ENCODE peak calls at places on chromosomes 4 and X, in eight cellular contexts. Q is activated T-cell treated with anti-CD3 and anti-CD28 coated beads for 24 hours; H is left ventricle myocardium superior; K is activated CD4-positive, alpha-beta T cell treated with anti-CD3 and anti-CD28 coated beads, Interleukin-2, amount 50 U/mL, for 24 hours; J is HT1080; C is T-cell; F is frontal cortex; X is OCI-LY7. V is an unnamed sample.

GRCh38 chrX:111386884-111387283 is 25.1 kb downstream of the DCX start:
- DNase-seq in Q (no peak), H (no peak), K (no peak), J (no peak), C (no peak), F (no peak), X (no peak), V (no peak)

GRCh38 chr4:141642068-141642467 is 5.7 kb downstream of the IL15 start:
- DNase-seq in Q (no peak), H (no peak), K (no peak), J (no peak), C (no peak), F (no peak), X (no peak), V (no peak)

GRCh38 chrX:113929004-113929403 is 654.9 kb upstream of the HTR2C start:
- DNase-seq in Q (no peak), H (no peak), K (no peak), J (peak; percentile 56), C (no peak), F (no peak), X (peak; percentile 7), V (no peak)

GRCh38 chrX:115322375-115322774 is 32.9 kb downstream of the LUZP4 start:
- DNase-seq in Q (no peak), H (no peak), K (no peak), J (no peak), C (no peak), F (no peak), X (no peak), V (no peak)

GRCh38 chrX:132181364-132181763 is 37.9 kb downstream of the RAP2C start:
- DNase-seq in Q (no peak), H (peak; percentile 28), K (no peak), J (peak; percentile 65), C (no peak), F (no peak), X (no peak), V (no peak)

GRCh38 chrX:134478374-134478773 is 18.4 kb downstream of the HPRT1 start:
- DNase-seq in Q (no peak), H (no peak), K (no peak), J (no peak), C (no peak), F (no peak), X (no peak), V (no peak)

GRCh38 chrX:118271770-118272169 is 74.1 kb upstream of the WDR44 start:
- DNase-seq in Q (no peak), H (no peak), K (no peak), J (no peak), C (no peak), F (no peak), X (no peak), V (no peak)

GRCh38 chr4:54440394-54441223 is 211.5 kb downstream of the PDGFRA start:
- DNase-seq in Q (no peak), H (no peak), K (no peak), J (peak; percentile 19), C (no peak), F (peak; percentile 31), X (peak; percentile 9), V (no peak)

GRCh38 chrX:34546366-34546765 is 110.7 kb downstream of the TMEM47 start:
- DNase-seq in Q (no peak), H (no peak), K (no peak), J (peak; percentile 4), C (no peak), F (no peak), X (no peak), V (no peak)

GRCh38 chr4:143773998-143774898 is 73.8 kb upstream of the FREM3 start:
- DNase-seq in Q (peak; percentile 37), H (no peak), K (no peak), J (peak; percentile 58), C (no peak), F (no peak), X (peak; percentile 68), V (no peak)

GRCh38 chr4:139810710-139811109 is 145.1 kb downstream of the MGST2 start:
- DNase-seq in Q (no peak), H (no peak), K (no peak), J (no peak), C (no peak), F (no peak), X (no peak), V (no peak)

GRCh38 chrX:54447461-54447860 is 7.3 kb downstream of the TSR2 start:
- DNase-seq in Q (no peak), H (no peak), K (no peak), J (no peak), C (no peak), F (no peak), X (no peak), V (no peak)

GRCh38 chrX:108167211-108167872 is 75.8 kb downstream of the ATG4A start:
- DNase-seq in Q (no peak), H (no peak), K (no peak), J (peak; percentile 41), C (no peak), F (no peak), X (no peak), V (no peak)

GRCh38 chr4:75737398-75737797 is 13.0 kb downstream of the USO1 start:
- DNase-seq in Q (no peak), H (no peak), K (no peak), J (no peak), C (no peak), F (no peak), X (no peak), V (no peak)

GRCh38 chr4:167100120-167100519 is 134.2 kb downstream of the SPOCK3 start:
- DNase-seq in Q (no peak), H (no peak), K (no peak), J (peak; percentile 82), C (no peak), F (no peak), X (no peak), V (no peak)

GRCh38 chrX:1851527-1851926 is 236.7 kb downstream of the ASMT start:
- DNase-seq in Q (no peak), H (no peak), K (no peak), J (no peak), C (no peak), F (no peak), X (no peak), V (no peak)

GRCh38 chr4:185421366-185422124 is 4.2 kb downstream of the UFSP2 start:
- DNase-seq in Q (no peak), H (no peak), K (no peak), J (peak; percentile 7), C (no peak), F (no peak), X (no peak), V (no peak)

GRCh38 chrX:13734278-13735172 is at the start of the genes OFD1 and TRAPPC2:
- DNase-seq in Q (peak; percentile 79), H (peak; percentile 91), K (peak; percentile 63), J (peak; percentile 91), C (peak; percentile 85), F (peak; percentile 88), X (peak; percentile 97), V (peak; percentile 68)

GRCh38 chrX:103845165-103845653 is 13.2 kb upstream of the RAB9B start:
- DNase-seq in Q (peak; percentile 20), H (peak; percentile 49), K (peak; percentile 3), J (peak; percentile 78), C (peak; percentile 21), F (peak; percentile 16), X (peak; percentile 59), V (no peak)

GRCh38 chr4:30718889-30719252 is 1.3 kb upstream of the PCDH7 start:
- DNase-seq in Q (no peak), H (no peak), K (no peak), J (no peak), C (no peak), F (peak; percentile 19), X (no peak), V (no peak)

GRCh38 chr4:123423819-123424218 is 27.2 kb downstream of the SPRY1 start:
- DNase-seq in Q (no peak), H (no peak), K (no peak), J (no peak), C (no peak), F (no peak), X (no peak), V (no peak)

GRCh38 chrX:40807384-40807783 is 72.0 kb upstream of the MED14 start:
- DNase-seq in Q (no peak), H (no peak), K (no peak), J (no peak), C (no peak), F (no peak), X (no peak), V (no peak)

GRCh38 chrX:73916489-73916888 is 353.5 kb downstream of the CHIC1 start:
- DNase-seq in Q (no peak), H (no peak), K (no peak), J (no peak), C (no peak), F (no peak), X (no peak), V (no peak)

GRCh38 chrX:54492340-54492739 is 3.7 kb downstream of the FGD1 start:
- DNase-seq in Q (no peak), H (peak; percentile 45), K (no peak), J (peak; percentile 64), C (no peak), F (no peak), X (no peak), V (no peak)

GRCh38 chrX:110409925-110410324 is 51.3 kb downstream of the RTL9 start:
- DNase-seq in Q (no peak), H (no peak), K (no peak), J (peak; percentile 55), C (no peak), F (no peak), X (no peak), V (no peak)

GRCh38 chr4:6662591-6662990 is 22.1 kb downstream of the MRFAP1 start:
- DNase-seq in Q (no peak), H (no peak), K (no peak), J (no peak), C (no peak), F (no peak), X (no peak), V (no peak)

GRCh38 chr4:145299380-145300076 is 119.1 kb upstream of the OTUD4 start:
- DNase-seq in Q (peak; percentile 77), H (no peak), K (peak; percentile 29), J (peak; percentile 85), C (peak; percentile 10), F (no peak), X (peak; percentile 80), V (no peak)

GRCh38 chrX:143854006-143854405 is 29.9 kb upstream of the UBE2NL start:
- DNase-seq in Q (no peak), H (no peak), K (no peak), J (peak; percentile 68), C (no peak), F (no peak), X (no peak), V (no peak)